ENCODE peak calls at places on chromosomes 4 and X, in four cellular contexts. B is HCT116, Z is H1, N is K562. S is an unnamed sample.
A peak's percentile ranks its signal among the peaks of the same experiment; 100 is the strongest.

GRCh38 chrX:9907645-9908387 is 59.3 kb upstream of the CLDN34 start:
- DNase-seq in B (no peak), Z (no peak), N (no peak), S (no peak)

GRCh38 chrX:72083291-72083690 is 48.4 kb downstream of the RTL5 start:
- DNase-seq in B (no peak), Z (no peak), N (no peak), S (no peak)

GRCh38 chr4:188826393-188826792 is 687.2 kb downstream of the TRIML1 start:
- DNase-seq in B (no peak), Z (no peak), N (no peak), S (no peak)

GRCh38 chrX:137405449-137406140 is 160.3 kb upstream of the ZIC3 start:
- DNase-seq in B (no peak), Z (no peak), N (no peak), S (no peak)

GRCh38 chr4:174314770-174315169 is 31.1 kb downstream of the CEP44 start:
- DNase-seq in B (no peak), Z (peak; percentile 3), N (peak; percentile 14), S (no peak)

GRCh38 chrX:44025611-44026010 is 52.4 kb upstream of the NDP start:
- DNase-seq in B (no peak), Z (no peak), N (no peak), S (no peak)

GRCh38 chr4:53127365-53127764 is 238.5 kb downstream of the SCFD2 start:
- DNase-seq in B (no peak), Z (no peak), N (no peak), S (no peak)

GRCh38 chr4:145734576-145735329 is 54.8 kb downstream of the C4orf51 start:
- DNase-seq in B (no peak), Z (no peak), N (no peak), S (no peak)

GRCh38 chrX:97563531-97564133 is 679.9 kb downstream of the RPA4 start:
- DNase-seq in B (no peak), Z (no peak), N (no peak), S (peak; percentile 48)

GRCh38 chr4:522911-523443 is 24.0 kb downstream of the PIGG start:
- DNase-seq in B (no peak), Z (no peak), N (no peak), S (no peak)

GRCh38 chr4:99965674-99966350 is 15.7 kb upstream of the H2AZ1 start:
- DNase-seq in B (no peak), Z (no peak), N (no peak), S (no peak)

GRCh38 chrX:18026171-18026570 is 165.1 kb upstream of the RAI2 start:
- DNase-seq in B (no peak), Z (no peak), N (no peak), S (no peak)

GRCh38 chrX:24260827-24261550 is 52.9 kb downstream of the SUPT20HL2 start:
- DNase-seq in B (no peak), Z (no peak), N (no peak), S (no peak)

GRCh38 chr4:142272452-142272851 is 573.6 kb downstream of the INPP4B start:
- DNase-seq in B (no peak), Z (no peak), N (no peak), S (no peak)

GRCh38 chr4:142271832-142272231 is 574.3 kb downstream of the INPP4B start:
- DNase-seq in B (no peak), Z (no peak), N (no peak), S (no peak)

GRCh38 chr4:142278171-142278570 is 567.9 kb downstream of the INPP4B start:
- DNase-seq in B (no peak), Z (no peak), N (no peak), S (no peak)

GRCh38 chr4:142278663-142279062 is 567.4 kb downstream of the INPP4B start:
- DNase-seq in B (no peak), Z (no peak), N (no peak), S (no peak)

GRCh38 chr4:142274137-142274536 is 572.0 kb downstream of the INPP4B start:
- DNase-seq in B (no peak), Z (no peak), N (no peak), S (no peak)
- TF ChIP-seq JUND in B (peak; percentile 65), Z (no peak), N (no peak), S (no peak)

DNA sequence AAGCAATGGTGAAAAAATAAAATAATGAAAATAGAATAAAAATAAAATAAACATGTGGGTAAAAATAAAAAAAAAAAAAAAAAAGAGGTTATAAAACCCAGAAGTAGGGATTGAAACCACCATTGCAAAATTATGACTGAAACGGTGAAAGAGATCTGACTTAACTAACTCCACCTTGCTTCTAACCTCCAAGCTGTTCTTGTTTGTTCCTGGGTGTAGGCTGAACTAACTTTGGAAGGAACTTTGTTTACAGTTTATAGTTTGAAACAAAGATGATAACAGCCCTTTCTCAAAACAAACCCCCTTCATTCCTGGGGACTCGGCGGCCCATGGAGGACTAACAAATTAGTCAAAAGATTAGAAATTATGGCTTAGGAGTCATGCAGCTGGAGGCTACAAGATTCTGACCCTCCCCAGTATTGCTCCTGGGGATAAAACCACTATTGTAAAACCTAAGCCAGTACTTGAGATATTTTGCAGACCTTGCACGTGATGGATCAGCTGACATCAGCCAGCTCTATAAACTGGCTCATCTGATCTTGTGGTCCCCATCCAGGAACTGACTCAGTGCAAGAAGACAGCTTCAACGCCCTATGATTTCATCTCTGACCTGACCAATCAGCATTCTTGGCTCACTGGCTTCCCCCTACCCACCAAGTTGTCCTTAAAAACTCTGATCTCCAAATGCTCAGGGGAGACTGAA is 30.4 kb downstream of the DDX60L start:
- DNase-seq in B (no peak), Z (no peak), N (no peak), S (no peak)
- TF ChIP-seq JUND in B (no peak), Z (no peak), N (peak; percentile 63), S (no peak)

GRCh38 chrX:134880866-134881265 is 109.9 kb upstream of the SMIM10 start:
- DNase-seq in B (no peak), Z (no peak), N (no peak), S (no peak)
- TF ChIP-seq JUND in B (no peak), Z (no peak), N (no peak), S (no peak)

GRCh38 chr4:183872531-183872930 is 32.6 kb upstream of the STOX2 start:
- DNase-seq in B (no peak), Z (no peak), N (no peak), S (no peak)

GRCh38 chr4:183870997-183871396 is 34.1 kb upstream of the STOX2 start:
- DNase-seq in B (no peak), Z (no peak), N (no peak), S (no peak)

GRCh38 chr4:183875251-183875825 is 29.8 kb upstream of the STOX2 start:
- DNase-seq in B (no peak), Z (no peak), N (no peak), S (no peak)

GRCh38 chr4:183876268-183876934 is 28.7 kb upstream of the STOX2 start:
- DNase-seq in B (no peak), Z (no peak), N (no peak), S (no peak)

GRCh38 chr4:183873389-183874185 is 31.5 kb upstream of the STOX2 start:
- DNase-seq in B (no peak), Z (no peak), N (no peak), S (no peak)
- TF ChIP-seq JUND in B (no peak), Z (no peak), N (no peak), S (no peak)

DNA sequence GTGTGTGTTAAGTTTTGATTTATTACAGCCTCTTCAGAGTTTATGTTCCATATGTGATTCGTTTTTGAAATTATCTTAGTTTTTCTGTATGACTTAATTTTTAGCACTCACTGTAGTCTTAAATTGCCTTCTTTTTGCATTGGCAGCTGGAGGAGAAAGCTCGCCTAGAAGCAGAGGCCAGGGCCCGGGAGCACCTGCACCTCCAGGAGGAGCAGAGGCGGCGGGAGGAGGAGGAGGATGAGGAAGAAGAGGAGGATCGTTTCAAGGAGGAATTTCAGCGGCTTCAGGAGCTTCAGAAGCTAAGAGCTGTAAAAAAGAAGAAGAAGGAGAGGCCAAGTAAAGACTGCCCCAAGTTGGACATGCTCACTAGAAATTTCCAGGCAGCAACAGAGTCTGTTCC is 56.6 kb downstream of the TNIP2 start:
- DNase-seq in B (no peak), Z (no peak), N (no peak), S (no peak)
- TF ChIP-seq JUND in B (no peak), Z (no peak), N (no peak), S (no peak)

GRCh38 chr4:156974264-156974663 is 2.7 kb upstream of the PDGFC start:
- DNase-seq in B (no peak), Z (no peak), N (no peak), S (no peak)

GRCh38 chr4:156971623-156972369 is at the start of gene PDGFC:
- DNase-seq in B (no peak), Z (no peak), N (peak; percentile 12), S (peak; percentile 50)

GRCh38 chr4:156977435-156978160 is 6.0 kb upstream of the PDGFC start:
- DNase-seq in B (no peak), Z (no peak), N (no peak), S (no peak)

GRCh38 chr4:156972370-156972980 is 876 bp upstream of the PDGFC start:
- DNase-seq in B (no peak), Z (no peak), N (no peak), S (peak; percentile 13)

GRCh38 chr4:156976147-156976546 is 4.5 kb upstream of the PDGFC start:
- DNase-seq in B (no peak), Z (no peak), N (no peak), S (no peak)
- TF ChIP-seq JUND in B (no peak), Z (no peak), N (no peak), S (no peak)